ENCODE peak calls at places on chromosomes 2 and 18, in ten cellular contexts. W is right lobe of liver; A is CD8-positive, alpha-beta memory T cell; U is BE2C; N is ascending aorta; M is CD8-positive, alpha-beta T cell; K is sigmoid colon; H is psoas muscle; O is mesenchymal stem cell; B is esophagus squamous epithelium. X is an unnamed sample. For H3K36me3 and H3K27me3, the result is how much of the 10 kb centered on the place peaks cover.

GRCh38 chr18:78511666-78512065 is 468.0 kb upstream of the SALL3 start:
- DNase-seq in W (no peak), A (no peak), U (no peak), N (no peak), M (no peak), K (no peak), H (no peak), O (no peak), B (no peak), X (no peak)

GRCh38 chr2:159573294-159573693 is 43.1 kb downstream of the BAZ2B start:
- DNase-seq in W (no peak), A (no peak), U (no peak), N (no peak), M (no peak), K (no peak), H (no peak), O (no peak), B (no peak), X (no peak)

GRCh38 chr18:49846718-49847470 is 33.6 kb upstream of the ACAA2 start:
- DNase-seq in W (peak), A (no peak), U (no peak), N (no peak), M (no peak), K (no peak), H (no peak), O (no peak), B (no peak), X (peak)

GRCh38 chr2:225494100-225494459 is 94.6 kb downstream of the NYAP2 start:
- DNase-seq in W (no peak), A (no peak), U (no peak), N (no peak), M (no peak), K (no peak), H (no peak), O (no peak), B (no peak), X (no peak)

GRCh38 chr2:117703868-117704267 is 110.6 kb upstream of the DDX18 start:
- DNase-seq in W (no peak), A (no peak), U (peak), N (no peak), M (no peak), K (no peak), H (no peak), O (no peak), B (no peak), X (no peak)

GRCh38 chr18:44715841-44716240 is 35.2 kb downstream of the SETBP1 start:
- DNase-seq in W (no peak), A (no peak), U (no peak), N (no peak), M (no peak), K (no peak), H (no peak), O (no peak), B (no peak), X (no peak)

GRCh38 chr2:73156539-73157124 is 43.9 kb upstream of the RAB11FIP5 start:
- DNase-seq in W (peak), A (peak), U (peak), N (no peak), M (peak), K (peak), H (peak), O (peak), B (no peak), X (peak)

GRCh38 chr2:201907128-201907886 is 101.0 kb downstream of the CDK15 start:
- DNase-seq in W (no peak), A (no peak), U (peak), N (no peak), M (no peak), K (no peak), H (no peak), O (peak), B (no peak), X (no peak)

GRCh38 chr2:64606495-64607363 is 47.0 kb downstream of the SERTAD2 start:
- DNase-seq in W (peak), A (peak), U (no peak), N (peak), M (peak), K (peak), H (peak), O (peak), B (peak), X (peak)

GRCh38 chr18:76619342-76620315 is 124.6 kb upstream of the ZNF516 start:
- DNase-seq in W (peak), A (no peak), U (no peak), N (no peak), M (no peak), K (peak), H (peak), O (peak), B (no peak), X (peak)

GRCh38 chr2:129729646-129730045 is 249.8 kb upstream of the RAB6C start:
- DNase-seq in W (no peak), A (no peak), U (no peak), N (no peak), M (no peak), K (no peak), H (no peak), O (no peak), B (no peak), X (no peak)

GRCh38 chr18:35605686-35606417 is 24.3 kb downstream of the GALNT1 start:
- DNase-seq in W (no peak), A (no peak), U (no peak), N (no peak), M (no peak), K (no peak), H (no peak), O (no peak), B (no peak), X (no peak)

DNA sequence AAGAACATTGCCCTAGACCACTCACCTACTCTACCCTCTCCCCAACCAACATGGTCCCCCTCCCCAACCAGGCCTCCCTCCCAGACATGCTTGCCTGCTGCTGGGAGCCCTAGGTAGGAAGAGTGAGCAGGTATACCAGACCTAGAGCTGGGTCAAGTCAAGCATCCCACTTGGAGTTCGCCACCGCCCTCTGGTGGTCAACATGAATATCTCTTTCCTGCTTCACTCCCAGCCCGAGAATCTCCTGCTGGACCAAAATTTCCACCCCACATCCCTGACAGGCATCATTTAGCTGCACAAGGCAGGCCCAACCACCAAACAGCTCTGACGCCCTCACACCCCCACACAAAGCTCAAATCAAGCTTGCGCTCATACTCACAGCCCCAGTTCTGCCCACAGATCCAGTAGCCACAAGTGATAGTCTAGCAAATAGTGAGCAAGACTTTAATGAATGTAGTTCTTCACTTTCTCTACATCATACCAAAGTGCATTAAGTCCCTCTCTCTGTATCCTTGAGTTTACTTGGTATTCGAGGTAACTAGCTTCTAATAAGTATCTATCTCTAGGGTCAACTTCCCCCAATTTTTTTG is 116.0 kb downstream of the TNS1 start:
- DNase-seq in W (peak), A (peak), U (peak), N (no peak), M (peak), K (peak), H (peak), O (peak), B (no peak), X (peak)
- H3K36me3 ChIP-seq in W (half or more), A (under half), U (under half), N (half or more), M (under half), K (half or more), H (half or more), O (half or more), B (under half), X (under half)

DNA sequence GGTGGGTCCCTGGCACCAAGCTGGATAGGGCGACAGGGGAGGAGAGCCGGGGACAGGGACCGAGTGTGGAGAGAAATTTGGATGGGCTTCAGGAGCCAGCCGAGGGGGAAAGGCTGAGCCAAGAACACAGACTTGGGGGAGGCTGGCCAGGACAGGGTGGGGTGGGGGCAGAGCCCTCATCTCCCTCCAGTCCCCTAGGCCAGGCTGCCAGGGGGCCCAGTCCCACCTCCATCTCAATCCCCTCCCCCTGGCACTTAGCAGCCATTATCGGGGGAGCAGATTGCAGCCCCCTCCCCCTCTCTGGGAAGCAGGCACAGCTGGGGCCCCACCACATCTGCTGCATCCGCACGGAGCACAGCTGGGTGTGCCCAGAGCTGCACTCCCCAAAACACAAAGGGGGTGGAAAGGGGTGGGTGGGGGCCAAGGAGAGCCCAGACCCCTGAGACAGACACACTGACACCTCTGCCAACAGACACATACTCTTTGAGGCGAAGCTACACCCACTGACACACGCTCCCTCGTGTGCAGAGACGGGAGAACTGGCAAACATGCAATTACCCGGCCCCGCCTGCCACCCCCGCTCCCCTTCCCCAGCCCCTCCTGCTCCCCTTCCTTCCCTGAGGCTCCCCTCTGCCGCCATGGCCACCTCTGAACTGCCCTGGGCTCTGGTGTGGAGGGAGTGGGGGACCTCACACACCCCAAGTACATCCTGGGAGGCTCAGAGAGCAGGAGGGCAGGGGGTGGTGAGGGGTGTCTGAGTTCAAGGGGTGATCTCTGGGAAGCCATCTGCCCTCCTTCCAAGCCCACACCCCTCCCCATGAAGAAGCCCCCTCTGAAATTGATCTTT is 5.1 kb upstream of the ASIC4 start:
- DNase-seq in W (no peak), A (no peak), U (peak), N (no peak), M (no peak), K (no peak), H (no peak), O (no peak), B (no peak), X (peak)
- H3K27me3 ChIP-seq in W (under half), A (under half), U (under half), N (under half), M (under half), K (under half), H (under half), O (under half), B (under half), X (under half)

DNA sequence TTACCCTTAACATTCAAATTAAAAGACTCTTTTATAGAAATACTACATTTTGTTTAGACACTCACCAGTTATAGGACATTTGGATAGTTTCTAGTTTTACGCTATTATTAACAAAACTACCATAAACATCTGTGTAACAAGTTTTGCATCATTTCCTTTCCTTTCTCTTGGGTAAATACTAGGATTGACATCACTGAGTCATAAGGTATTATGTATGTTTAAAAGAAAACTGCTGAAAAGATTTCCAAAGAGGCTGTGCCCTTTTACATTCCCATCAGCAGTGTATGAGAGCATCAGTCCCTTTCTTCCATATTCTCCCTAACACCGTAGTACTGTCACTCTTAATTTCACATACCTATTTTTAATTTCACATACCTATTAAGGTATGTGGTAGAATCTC is 130.6 kb downstream of the USP34 start:
- DNase-seq in W (no peak), A (no peak), U (no peak), N (no peak), M (no peak), K (no peak), H (no peak), O (peak), B (no peak), X (no peak)
- H3K36me3 ChIP-seq in W (under half), A (under half), U (under half), N (half or more), M (under half), K (half or more), H (half or more), O (under half), B (under half), X (under half)

GRCh38 chr2:157929871-157930667 is 53.9 kb upstream of the ACVR1 start:
- DNase-seq in W (no peak), A (no peak), U (no peak), N (no peak), M (no peak), K (no peak), H (no peak), O (no peak), B (no peak), X (no peak)

GRCh38 chr2:157930728-157931127 is 54.6 kb upstream of the ACVR1 start:
- DNase-seq in W (no peak), A (no peak), U (no peak), N (no peak), M (no peak), K (no peak), H (no peak), O (no peak), B (no peak), X (no peak)

GRCh38 chr2:157933549-157933948 is 57.4 kb upstream of the ACVR1 start:
- DNase-seq in W (no peak), A (no peak), U (no peak), N (no peak), M (no peak), K (no peak), H (no peak), O (no peak), B (no peak), X (peak)

GRCh38 chr2:157932480-157933205 is 56.5 kb upstream of the ACVR1 start:
- DNase-seq in W (no peak), A (no peak), U (no peak), N (no peak), M (no peak), K (no peak), H (no peak), O (no peak), B (no peak), X (peak)

GRCh38 chr2:157931542-157931941 is 55.4 kb upstream of the ACVR1 start:
- DNase-seq in W (no peak), A (no peak), U (no peak), N (no peak), M (no peak), K (no peak), H (no peak), O (no peak), B (no peak), X (no peak)
- H3K27me3 ChIP-seq in W (under half), A (under half), U (under half), N (under half), M (under half), K (under half), H (under half), O (under half), B (under half), X (under half)

GRCh38 chr2:215354771-215355695 is 43.2 kb downstream of the ATIC start:
- DNase-seq in W (no peak), A (no peak), U (no peak), N (no peak), M (no peak), K (no peak), H (no peak), O (no peak), B (no peak), X (no peak)
- H3K36me3 ChIP-seq in W (under half), A (under half), U (under half), N (under half), M (under half), K (under half), H (under half), O (under half), B (under half), X (under half)